ENCODE peak calls at places on chromosome 1, in five cellular contexts. F is heart right ventricle, M is fibroblast of pulmonary artery, J is sigmoid colon, L is PC-9. V is an unnamed sample.

GRCh38 chr1:56095924-56096655 is 483.3 kb downstream of the PLPP3 start:
- DNase-seq in M (peak), L (no peak), F (no peak), J (peak), V (no peak)

GRCh38 chr1:4935807-4936206 is 281.4 kb downstream of the AJAP1 start:
- DNase-seq in L (no peak), J (no peak), F (no peak), M (no peak), V (no peak)

GRCh38 chr1:89941110-89941770 is 53.7 kb upstream of the ZNF326 start:
- DNase-seq in L (no peak), M (no peak), F (no peak), J (no peak), V (no peak)

GRCh38 chr1:9449106-9449627 is 90.1 kb upstream of the SLC25A33 start:
- DNase-seq in J (no peak), F (peak), M (peak), L (no peak), V (no peak)

GRCh38 chr1:40877681-40878080 is 15.5 kb upstream of the CITED4 start:
- DNase-seq in F (peak), L (peak), M (peak), J (peak), V (no peak)

GRCh38 chr1:52157582-52157981 is 15.7 kb downstream of the ZFYVE9 start:
- DNase-seq in J (no peak), M (no peak), L (no peak), F (no peak), V (no peak)

GRCh38 chr1:157691285-157691920 is 9.2 kb downstream of the FCRL3 start:
- DNase-seq in J (no peak), F (no peak), M (peak), L (no peak), V (peak)

GRCh38 chr1:168582690-168583325 is 6.4 kb downstream of the XCL1 start:
- DNase-seq in M (peak), F (no peak), J (no peak), L (no peak), V (no peak)

GRCh38 chr1:91173379-91173890 is 151.6 kb upstream of the ZNF644 start:
- DNase-seq in F (no peak), J (no peak), M (peak), L (no peak), V (no peak)

GRCh38 chr1:211788626-211789025 is 41.9 kb downstream of the LPGAT1 start:
- DNase-seq in J (no peak), M (no peak), F (no peak), L (no peak), V (no peak)

GRCh38 chr1:74193908-74194307 is 4.1 kb downstream of the LRRIQ3 start:
- DNase-seq in M (peak), F (peak), J (no peak), L (no peak), V (no peak)

GRCh38 chr1:23561076-23561812 is 1.9 kb upstream of the ID3 start:
- DNase-seq in J (no peak), L (no peak), M (no peak), F (no peak), V (no peak)

GRCh38 chr1:14598007-14598497 is 433 bp upstream of the KAZN start:
- DNase-seq in L (no peak), F (no peak), M (no peak), J (no peak), V (peak)

GRCh38 chr1:55050283-55050682 is 10.9 kb downstream of the PCSK9 start:
- DNase-seq in J (no peak), M (peak), L (no peak), F (no peak), V (no peak)

GRCh38 chr1:108704501-108704900 is 8.2 kb upstream of the FNDC7 start:
- DNase-seq in F (no peak), L (peak), M (peak), J (no peak), V (no peak)

GRCh38 chr1:10939654-10940450 is 72.6 kb upstream of the TARDBP start:
- DNase-seq in M (no peak), L (no peak), F (no peak), J (no peak), V (peak)

GRCh38 chr1:151693057-151693651 is 23.4 kb downstream of the CELF3 start:
- DNase-seq in M (peak), J (no peak), F (no peak), L (no peak), V (no peak)

GRCh38 chr1:205974712-205975111 is 28.5 kb downstream of the RAB7B start:
- DNase-seq in F (no peak), J (no peak), L (no peak), M (no peak), V (no peak)

GRCh38 chr1:167118188-167118587 is 24.3 kb downstream of the STYXL2 start:
- DNase-seq in M (no peak), L (no peak), J (no peak), F (no peak), V (no peak)

GRCh38 chr1:7513081-7513480 is 258.0 kb upstream of the VAMP3 start:
- DNase-seq in L (no peak), F (no peak), M (no peak), J (no peak), V (no peak)

GRCh38 chr1:4825841-4826450 is 171.5 kb downstream of the AJAP1 start:
- DNase-seq in M (no peak), L (no peak), J (no peak), F (no peak), V (peak)

GRCh38 chr1:10181154-10181553 is 29.2 kb upstream of the KIF1B start:
- DNase-seq in F (no peak), M (no peak), L (no peak), J (no peak), V (no peak)

GRCh38 chr1:156589546-156589945 is 2.0 kb upstream of the NAXE start:
- DNase-seq in L (no peak), J (no peak), F (no peak), M (no peak), V (no peak)

GRCh38 chr1:64550946-64551345 is 81.0 kb downstream of the CACHD1 start:
- DNase-seq in J (no peak), L (no peak), M (no peak), F (no peak), V (no peak)

GRCh38 chr1:70675737-70676156 is 264.7 kb downstream of the CTH start:
- DNase-seq in J (no peak), M (no peak), F (no peak), L (no peak), V (no peak)

GRCh38 chr1:213095467-213095866 is 44.4 kb downstream of the RPS6KC1 start:
- DNase-seq in M (no peak), J (no peak), F (no peak), L (no peak), V (no peak)

GRCh38 chr1:213099682-213100399 is 48.8 kb downstream of the RPS6KC1 start:
- DNase-seq in M (no peak), F (no peak), L (no peak), J (no peak), V (no peak)

GRCh38 chr1:213089924-213090677 is 39.1 kb downstream of the RPS6KC1 start:
- DNase-seq in M (no peak), J (no peak), L (no peak), F (no peak), V (no peak)

GRCh38 chr1:213094446-213094845 is 43.4 kb downstream of the RPS6KC1 start:
- DNase-seq in F (no peak), M (no peak), J (no peak), L (no peak), V (no peak)
- TF ChIP-seq CTCF in F (no peak), M (no peak), J (no peak), L (no peak), V (no peak)

GRCh38 chr1:25617626-25618432 is 1.2 kb downstream of the MAN1C1 start:
- DNase-seq in F (peak), L (no peak), J (peak), M (no peak), V (no peak)

GRCh38 chr1:25615563-25616079 is 970 bp upstream of the MAN1C1 start:
- DNase-seq in J (no peak), M (no peak), F (no peak), L (no peak), V (no peak)

GRCh38 chr1:25616932-25617625 is 488 bp downstream of the MAN1C1 start:
- DNase-seq in F (no peak), M (no peak), J (no peak), L (no peak), V (no peak)

GRCh38 chr1:25615172-25615541 is 1.4 kb upstream of the MAN1C1 start:
- DNase-seq in L (no peak), M (no peak), J (no peak), F (no peak), V (no peak)

DNA sequence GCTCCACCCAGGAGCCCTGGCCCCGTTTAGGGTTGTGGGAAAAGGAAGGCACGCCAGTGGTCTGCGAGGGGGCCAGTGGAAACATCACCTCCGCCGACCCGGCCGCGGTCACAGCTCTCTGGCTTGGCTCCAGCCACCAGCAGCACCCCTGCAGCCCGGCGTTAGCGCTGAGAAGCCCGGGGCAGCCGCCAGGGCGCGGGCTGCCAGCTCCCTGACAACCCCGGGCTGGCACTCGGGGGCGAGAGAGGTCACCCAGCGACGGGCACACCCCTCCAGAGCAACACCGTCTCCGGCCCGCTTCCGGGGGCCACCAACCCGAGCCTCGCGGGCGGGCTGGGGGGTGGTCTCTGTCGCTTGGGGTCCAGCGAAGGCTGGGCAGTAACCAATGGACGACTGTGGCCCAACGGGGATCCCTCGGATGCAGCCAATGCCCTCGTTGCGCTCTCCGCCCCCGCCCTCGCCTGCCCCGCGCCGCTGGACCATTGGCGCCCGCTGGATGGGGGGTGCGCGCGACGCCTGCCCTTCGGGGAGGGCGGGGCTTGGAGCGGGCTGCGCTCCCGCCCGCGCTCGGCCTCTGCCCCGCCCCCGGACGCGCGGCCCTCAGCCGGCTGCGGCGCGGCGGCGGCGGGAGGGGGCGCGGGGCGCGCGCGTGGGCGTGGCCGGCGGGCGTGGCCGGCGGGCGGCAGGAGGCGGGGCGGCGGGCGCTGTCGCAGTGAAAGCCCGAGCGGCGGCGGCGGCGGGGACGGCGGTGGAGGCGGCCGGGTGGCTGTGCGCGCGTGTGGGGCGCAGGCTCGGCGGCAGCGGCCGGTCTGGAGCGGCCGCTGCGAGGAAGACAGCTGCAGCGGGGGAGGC is at the start of gene MAN1C1:
- DNase-seq in J (peak), M (peak), F (peak), L (peak), V (peak)
- TF ChIP-seq CTCF in J (peak), M (peak), F (peak), L (peak), V (peak)

GRCh38 chr1:42403880-42404400 is 23.3 kb downstream of the RIMKLA start:
- DNase-seq in J (no peak), L (no peak), M (no peak), F (no peak), V (no peak)
- TF ChIP-seq CTCF in J (no peak), L (peak), M (no peak), F (no peak), V (peak)

DNA sequence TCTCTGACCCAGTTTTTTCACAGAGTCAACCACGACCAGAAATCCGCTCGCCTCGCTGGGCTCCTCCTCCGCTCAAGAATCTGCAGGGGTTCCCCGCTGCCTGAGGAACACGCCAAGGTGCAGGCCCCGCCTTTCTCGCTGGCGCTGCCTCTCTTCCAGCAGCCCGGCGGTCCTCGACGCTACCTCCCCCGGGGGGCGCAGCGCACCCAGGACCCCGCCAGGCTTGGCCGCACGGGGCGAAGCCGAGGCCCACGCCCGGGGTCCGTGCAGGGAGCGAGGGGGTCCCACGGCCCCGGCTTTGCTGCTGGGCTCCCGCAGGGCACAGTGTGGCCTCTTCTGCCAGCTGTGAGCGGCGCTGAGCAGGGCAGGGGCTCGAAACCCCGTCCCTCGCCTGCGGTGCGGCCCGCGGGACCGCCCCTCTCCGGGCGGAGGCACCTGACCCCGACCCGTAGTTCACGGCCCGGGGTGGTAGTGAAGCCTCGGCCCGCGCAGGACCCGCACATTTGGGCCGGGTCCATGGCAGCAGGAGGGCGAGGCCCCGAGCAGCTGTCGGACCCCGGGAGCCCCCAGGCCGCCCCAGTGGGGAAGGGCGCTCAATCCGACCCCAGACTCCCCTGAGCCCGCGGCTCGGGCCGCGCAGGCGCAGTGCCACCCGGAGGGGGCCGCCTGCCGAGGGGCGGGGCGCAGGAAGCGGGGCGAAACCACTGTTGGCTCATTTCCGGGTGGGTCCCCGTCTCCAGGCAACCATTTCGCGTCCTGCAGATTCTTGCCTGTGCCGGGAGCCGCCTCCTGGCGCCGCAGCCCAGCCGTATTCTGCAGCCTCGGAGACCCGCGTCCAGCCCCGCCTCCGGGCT is 10.0 kb upstream of the MMEL1 start:
- DNase-seq in M (peak), L (peak), F (peak), J (peak), V (peak)
- TF ChIP-seq CTCF in M (peak), L (no peak), F (no peak), J (no peak), V (peak)

V was measured in GM13977.